ENCODE peak calls at places on chromosome 1, in four cellular contexts. U is stimulated activated CD4-positive, alpha-beta T cell treated with anti-CD3 and anti-CD28 coated beads, TNF-alpha, amount 100 ng/mL, for 48 hours; R is GM19239; V is stimulated activated CD8-positive, alpha-beta memory T cell treated with anti-CD3 and anti-CD28 coated beads, Interleukin-7, amount 100 ng/mL, for 48 hours. Y is an unnamed sample.

GRCh38 chr1:113677250-113678158 is 81.8 kb downstream of the PHTF1 start:
- DNase-seq in U (no peak), R (peak; percentile 27), V (no peak), Y (peak; percentile 42)

GRCh38 chr1:211259596-211260126 is 495 bp downstream of the RCOR3 start:
- DNase-seq in U (no peak), V (no peak), R (no peak), Y (peak; percentile 82)

GRCh38 chr1:109790735-109791494 is 27.2 kb upstream of the EPS8L3 start:
- DNase-seq in V (peak; percentile 77), U (peak; percentile 62), R (peak; percentile 80), Y (no peak)

GRCh38 chr1:56502700-56503245 is 76.6 kb downstream of the PLPP3 start:
- DNase-seq in R (no peak), V (no peak), U (no peak), Y (no peak)

GRCh38 chr1:33903210-33903589 is 39.3 kb downstream of the HMGB4 start:
- DNase-seq in V (no peak), R (peak; percentile 34), U (no peak), Y (no peak)

GRCh38 chr1:197745911-197746310 is 29.4 kb downstream of the DENND1B start:
- DNase-seq in R (no peak), U (no peak), V (no peak), Y (no peak)

GRCh38 chr1:64669098-64669675 is 75.7 kb upstream of the RAVER2 start:
- DNase-seq in V (no peak), R (no peak), U (no peak), Y (no peak)

GRCh38 chr1:104720701-104721100 is 971.0 kb downstream of the AMY1C start:
- DNase-seq in V (no peak), U (no peak), R (no peak), Y (no peak)

GRCh38 chr1:194339451-194339850 is 1153.0 kb upstream of the B3GALT2 start:
- DNase-seq in U (no peak), R (no peak), V (no peak), Y (no peak)

GRCh38 chr1:19250629-19251304 is 557 bp downstream of the EMC1 start:
- DNase-seq in V (no peak), U (no peak), R (no peak), Y (no peak)

GRCh38 chr1:59972216-59972924 is 45.8 kb upstream of the CYP2J2 start:
- DNase-seq in V (no peak), R (no peak), U (no peak), Y (peak; percentile 57)

GRCh38 chr1:161487483-161487827 is 17.8 kb upstream of the FCGR2A start:
- DNase-seq in V (no peak), R (no peak), U (no peak), Y (no peak)

GRCh38 chr1:223703668-223704013 is 8.7 kb upstream of the CAPN2 start:
- DNase-seq in V (no peak), U (no peak), R (no peak), Y (no peak)

GRCh38 chr1:20184997-20185833 is 681 bp upstream of the UBXN10 start:
- DNase-seq in V (peak; percentile 47), R (no peak), U (peak; percentile 47), Y (no peak)

GRCh38 chr1:33660244-33660643 is 187.8 kb downstream of the ZSCAN20 start:
- DNase-seq in R (no peak), V (no peak), U (no peak), Y (peak; percentile 59)

GRCh38 chr1:58979085-58979484 is 195.2 kb upstream of the JUN start:
- DNase-seq in R (no peak), V (no peak), U (no peak), Y (no peak)

GRCh38 chr1:214927791-214928190 is 154.7 kb upstream of the KCNK2 start:
- DNase-seq in V (no peak), U (no peak), R (no peak), Y (no peak)

GRCh38 chr1:88973520-88974137 is 18.8 kb downstream of the KYAT3 start:
- DNase-seq in V (no peak), U (no peak), R (no peak), Y (peak; percentile 20)

GRCh38 chr1:35243681-35244080 is 24.8 kb upstream of the ZMYM4 start:
- DNase-seq in V (no peak), R (no peak), U (no peak), Y (peak; percentile 11)

GRCh38 chr1:205488074-205488723 is 16.3 kb upstream of the CDK18 start:
- DNase-seq in U (no peak), R (peak; percentile 68), V (no peak), Y (peak; percentile 68)

GRCh38 chr1:248000169-248000568 is 13.3 kb upstream of the OR2L5 start:
- DNase-seq in V (no peak), U (no peak), R (no peak), Y (no peak)